ENCODE peak calls at places on chromosomes 2 and 18, in five cellular contexts. G, O, Z, V and C are unnamed samples. For H3K4me1, the result is how much of the 10 kb centered on the place peaks cover.

GRCh38 chr2:70508711-70509462 is 44.7 kb downstream of the TGFA start:
- DNase-seq in G (no peak), O (no peak), Z (no peak), V (no peak), C (no peak)

GRCh38 chr18:11752116-11752911 is 63.2 kb downstream of the GNAL start:
- DNase-seq in G (no peak), O (no peak), Z (no peak), V (no peak), C (no peak)

GRCh38 chr2:12819721-12820120 is 103.0 kb downstream of the TRIB2 start:
- DNase-seq in G (no peak), O (no peak), Z (no peak), V (no peak), C (no peak)

GRCh38 chr2:230711224-230711623 is 1.4 kb upstream of the CAB39 start:
- DNase-seq in G (no peak), O (no peak), Z (no peak), V (no peak), C (no peak)

GRCh38 chr2:2523395-2524339 is 192.6 kb upstream of the MYT1L start:
- DNase-seq in G (no peak), O (no peak), Z (no peak), V (no peak), C (no peak)

GRCh38 chr18:58567453-58568196 is 61.3 kb downstream of the ALPK2 start:
- DNase-seq in G (no peak), O (no peak), Z (no peak), V (no peak), C (no peak)

GRCh38 chr2:231800493-231801091 is 14.3 kb downstream of the COPS7B start:
- DNase-seq in G (peak), O (no peak), Z (peak), V (peak), C (no peak)

GRCh38 chr18:24678626-24679025 is 218.2 kb downstream of the HRH4 start:
- DNase-seq in G (no peak), O (no peak), Z (no peak), V (no peak), C (no peak)

GRCh38 chr2:237858294-237859081 is 935 bp upstream of the RAMP1 start:
- DNase-seq in G (no peak), O (peak), Z (peak), V (peak), C (peak)

GRCh38 chr18:73352546-73352945 is 484.8 kb upstream of the NETO1 start:
- DNase-seq in G (no peak), O (no peak), Z (no peak), V (no peak), C (no peak)

GRCh38 chr2:73716518-73717250 is 20.5 kb downstream of the TPRKB start:
- DNase-seq in G (no peak), O (no peak), Z (no peak), V (no peak), C (no peak)

GRCh38 chr2:96760036-96760985 is at the start of gene CNNM4:
- DNase-seq in G (peak), O (peak), Z (peak), V (peak), C (peak)

GRCh38 chr2:229313591-229313990 is 42.5 kb upstream of the PID1 start:
- DNase-seq in G (no peak), O (no peak), Z (no peak), V (no peak), C (no peak)

GRCh38 chr2:54582987-54583386 is 126.9 kb downstream of the SPTBN1 start:
- DNase-seq in G (no peak), O (no peak), Z (no peak), V (no peak), C (no peak)
- H3K4me1 ChIP-seq in G (half or more), O (half or more), Z (under half), V (half or more), C (under half)

GRCh38 chr2:23591111-23591510 is 206.1 kb downstream of the KLHL29 start:
- DNase-seq in G (no peak), O (no peak), Z (no peak), V (no peak), C (no peak)
- H3K27ac ChIP-seq in G (no peak), O (no peak), Z (no peak), V (no peak), C (no peak)

GRCh38 chr2:174023591-174024523 is 58.7 kb upstream of the SP3 start:
- DNase-seq in G (no peak), O (no peak), Z (no peak), V (peak), C (no peak)
- H3K4me1 ChIP-seq in G (under half), O (under half), Z (under half), V (under half), C (under half)

DNA sequence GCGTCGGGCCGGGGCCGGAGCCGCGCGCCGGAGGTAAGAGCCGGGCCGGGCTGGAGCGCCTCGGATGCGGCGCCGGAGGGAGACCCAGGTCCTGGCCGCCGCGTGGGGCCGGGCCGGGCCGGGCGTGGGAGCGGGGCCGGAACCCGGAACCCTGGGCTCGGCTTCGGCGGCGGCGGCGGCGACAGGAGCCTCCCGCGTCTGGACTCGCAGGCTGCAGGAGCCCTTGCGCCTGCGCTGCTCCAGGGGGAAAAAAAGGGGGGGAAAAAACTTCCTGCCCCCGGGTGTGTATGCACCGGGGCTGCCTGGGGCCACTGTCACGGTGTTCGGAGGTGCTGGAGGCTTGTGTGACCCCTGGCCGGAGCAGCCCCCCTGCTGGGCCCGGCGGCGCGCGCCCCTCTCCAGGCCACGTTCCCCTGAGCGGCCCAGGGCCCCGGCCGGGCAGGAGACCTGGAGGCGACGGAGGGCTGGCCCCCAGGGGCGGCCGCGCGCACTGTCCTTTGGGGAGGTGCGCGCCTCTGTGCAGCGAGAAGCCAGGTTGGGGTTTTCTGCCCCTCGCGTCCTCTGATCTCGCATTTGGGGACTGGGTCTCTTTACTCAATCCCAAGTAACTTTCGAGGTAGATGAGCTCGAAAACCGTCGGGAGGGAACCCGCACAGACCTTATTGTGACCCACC is 906 bp downstream of the KLHL29 start:
- DNase-seq in G (no peak), O (no peak), Z (no peak), V (peak), C (no peak)
- H3K27ac ChIP-seq in G (no peak), O (no peak), Z (no peak), V (peak), C (no peak)

GRCh38 chr2:101515512-101515911 is 40.6 kb upstream of the RFX8 start:
- DNase-seq in G (no peak), O (no peak), Z (no peak), V (peak), C (no peak)

GRCh38 chr2:101518470-101519172 is 43.7 kb upstream of the RFX8 start:
- DNase-seq in G (no peak), O (no peak), Z (no peak), V (peak), C (no peak)

GRCh38 chr2:101516349-101516748 is 41.4 kb upstream of the RFX8 start:
- DNase-seq in G (no peak), O (no peak), Z (no peak), V (no peak), C (no peak)

GRCh38 chr2:101517753-101518152 is 42.8 kb upstream of the RFX8 start:
- DNase-seq in G (no peak), O (no peak), Z (no peak), V (no peak), C (peak)

GRCh38 chr2:101516833-101517690 is 42.1 kb upstream of the RFX8 start:
- DNase-seq in G (no peak), O (no peak), Z (no peak), V (no peak), C (no peak)
- H3K4me1 ChIP-seq in G (under half), O (under half), Z (under half), V (under half), C (under half)

GRCh38 chr2:215695876-215696275 is 260.0 kb upstream of the FN1 start:
- DNase-seq in G (no peak), O (no peak), Z (no peak), V (no peak), C (no peak)

GRCh38 chr2:215693999-215694356 is 258.1 kb upstream of the FN1 start:
- DNase-seq in G (no peak), O (no peak), Z (no peak), V (no peak), C (no peak)

GRCh38 chr2:215691346-215691745 is 255.5 kb upstream of the FN1 start:
- DNase-seq in G (no peak), O (no peak), Z (no peak), V (no peak), C (no peak)

GRCh38 chr2:215693269-215693998 is 257.6 kb upstream of the FN1 start:
- DNase-seq in G (no peak), O (no peak), Z (no peak), V (no peak), C (no peak)

DNA sequence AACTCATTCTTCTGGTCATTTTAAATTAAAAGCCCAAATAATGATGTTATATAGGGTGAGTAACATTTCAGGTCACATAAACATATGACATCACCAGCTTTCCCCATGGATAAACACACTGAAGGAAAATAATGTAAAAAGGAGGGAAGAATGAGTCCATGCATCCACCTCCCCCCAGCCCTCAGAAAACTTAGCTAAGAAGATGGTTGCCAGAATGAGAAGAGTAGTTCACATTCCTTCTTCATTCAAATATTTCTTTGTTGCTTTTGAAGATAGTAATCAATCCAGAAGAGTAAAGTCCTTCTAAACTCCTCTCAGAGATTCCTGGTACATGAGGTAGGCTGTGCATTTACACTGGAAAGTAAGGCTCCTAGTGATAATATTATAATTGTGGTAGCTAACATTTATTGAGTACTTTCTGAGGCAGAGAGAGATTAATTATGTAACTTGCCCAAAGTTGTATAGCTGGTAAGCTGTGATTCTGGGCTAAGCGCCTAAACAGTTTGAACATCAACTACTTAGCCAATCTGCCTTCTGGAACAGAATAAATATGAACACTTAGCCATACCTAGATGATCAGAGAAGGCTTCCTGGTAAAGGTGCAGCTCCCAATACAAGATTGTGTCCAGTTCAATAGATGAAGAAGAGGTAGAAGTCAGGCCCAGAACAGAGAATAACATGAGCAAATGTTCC is 256.7 kb upstream of the FN1 start:
- DNase-seq in G (no peak), O (no peak), Z (no peak), V (no peak), C (no peak)
- H3K27ac ChIP-seq in G (no peak), O (no peak), Z (no peak), V (no peak), C (no peak)

DNA sequence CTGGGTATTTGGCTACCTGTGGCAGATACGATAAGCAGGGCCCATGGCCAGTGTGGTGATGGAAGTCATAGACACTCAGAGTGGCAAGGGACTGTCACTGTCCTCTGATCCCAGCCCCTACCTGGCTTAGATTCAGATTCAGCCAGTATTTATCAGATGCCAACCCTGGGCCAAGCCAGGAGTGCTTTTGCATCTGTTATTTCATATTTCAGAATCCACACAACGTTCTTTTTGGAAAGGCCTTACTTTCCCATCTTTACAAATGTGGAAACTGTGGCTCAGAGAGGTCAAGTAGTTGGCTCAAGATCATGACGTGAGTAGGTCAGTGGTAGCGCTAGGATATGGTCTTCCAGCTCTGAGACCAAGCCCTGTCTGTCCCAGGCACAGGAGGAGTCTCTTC is 101.0 kb downstream of the MCFD2 start:
- DNase-seq in G (no peak), O (no peak), Z (no peak), V (no peak), C (no peak)
- H3K4me1 ChIP-seq in G (under half), O (under half), Z (under half), V (under half), C (under half)